ENCODE peak calls at places on chromosomes 12 and 14, in four cellular contexts. M is lower lobe of right lung; P is CD8-positive, alpha-beta T cell; B is heart left ventricle. Z is an unnamed sample.

GRCh38 chr12:82650627-82651337 is 35.9 kb upstream of the TMTC2 start:
- DNase-seq in M (no peak), P (no peak), B (peak; percentile 25), Z (peak; percentile 61)

GRCh38 chr14:93031505-93032300 is 84.0 kb downstream of the ITPK1 start:
- DNase-seq in M (no peak), P (no peak), B (no peak), Z (no peak)

GRCh38 chr12:98456583-98457573 is 58.5 kb upstream of the TMPO start:
- DNase-seq in M (peak; percentile 73), P (peak; percentile 48), B (peak; percentile 37), Z (peak; percentile 59)

GRCh38 chr12:56943878-56944277 is 9.7 kb upstream of the SDR9C7 start:
- DNase-seq in M (no peak), P (no peak), B (no peak), Z (no peak)

GRCh38 chr12:54452628-54453027 is 20.8 kb downstream of the GTSF1 start:
- DNase-seq in M (no peak), P (no peak), B (no peak), Z (no peak)

GRCh38 chr14:90811641-90812040 is 4.6 kb downstream of the TTC7B start:
- DNase-seq in M (no peak), P (no peak), B (no peak), Z (no peak)

GRCh38 chr14:101590616-101591015 is 29.3 kb downstream of the DIO3 start:
- DNase-seq in M (no peak), P (no peak), B (no peak), Z (peak; percentile 30)

GRCh38 chr12:26319511-26319910 is 124.1 kb downstream of the SSPN start:
- DNase-seq in M (peak; percentile 46), P (no peak), B (peak; percentile 55), Z (peak; percentile 28)

GRCh38 chr12:117118838-117119591 is 19.8 kb upstream of the TESC start:
- DNase-seq in M (no peak), P (no peak), B (peak; percentile 46), Z (no peak)

GRCh38 chr12:53743277-53744129 is 8.3 kb downstream of the CISTR start:
- DNase-seq in M (no peak), P (peak; percentile 77), B (peak; percentile 40), Z (no peak)

GRCh38 chr14:102579696-102580551 is 12.5 kb upstream of the RCOR1 start:
- DNase-seq in M (peak; percentile 55), P (no peak), B (no peak), Z (peak; percentile 26)

GRCh38 chr14:106185837-106186233 is 659.5 kb downstream of the TMEM121 start:
- DNase-seq in M (no peak), P (peak; percentile 82), B (no peak), Z (peak; percentile 70)

GRCh38 chr12:89156862-89157262 is 195.4 kb downstream of the DUSP6 start:
- DNase-seq in M (no peak), P (no peak), B (no peak), Z (no peak)

GRCh38 chr14:89858084-89858483 is 96.4 kb downstream of the EFCAB11 start:
- DNase-seq in M (no peak), P (no peak), B (no peak), Z (no peak)

GRCh38 chr14:89283327-89284060 is 133.5 kb downstream of the FOXN3 start:
- DNase-seq in M (no peak), P (no peak), B (no peak), Z (no peak)

GRCh38 chr12:6036509-6036908 is 88.0 kb downstream of the VWF start:
- DNase-seq in M (no peak), P (no peak), B (no peak), Z (no peak)

GRCh38 chr12:1473418-1473817 is 121.0 kb downstream of the FBXL14 start:
- DNase-seq in M (no peak), P (peak; percentile 55), B (no peak), Z (no peak)

GRCh38 chr14:68884031-68885030 is 91.5 kb upstream of the ZFP36L1 start:
- DNase-seq in M (no peak), P (no peak), B (peak; percentile 59), Z (no peak)

GRCh38 chr12:104286538-104287482 is 16.7 kb upstream of the EID3 start:
- DNase-seq in M (peak; percentile 94), P (peak; percentile 91), B (peak; percentile 92), Z (peak; percentile 94)

GRCh38 chr14:72763892-72764291 is 130.0 kb downstream of the DPF3 start:
- DNase-seq in M (no peak), P (peak; percentile 21), B (no peak), Z (no peak)

GRCh38 chr14:75985618-75986438 is at the start of gene IFT43:
- DNase-seq in M (peak; percentile 97), P (peak; percentile 95), B (peak; percentile 94), Z (peak; percentile 98)

GRCh38 chr14:103551338-103551762 is 11.1 kb downstream of the BAG5 start:
- DNase-seq in M (peak; percentile 50), P (no peak), B (no peak), Z (peak; percentile 94)

DNA sequence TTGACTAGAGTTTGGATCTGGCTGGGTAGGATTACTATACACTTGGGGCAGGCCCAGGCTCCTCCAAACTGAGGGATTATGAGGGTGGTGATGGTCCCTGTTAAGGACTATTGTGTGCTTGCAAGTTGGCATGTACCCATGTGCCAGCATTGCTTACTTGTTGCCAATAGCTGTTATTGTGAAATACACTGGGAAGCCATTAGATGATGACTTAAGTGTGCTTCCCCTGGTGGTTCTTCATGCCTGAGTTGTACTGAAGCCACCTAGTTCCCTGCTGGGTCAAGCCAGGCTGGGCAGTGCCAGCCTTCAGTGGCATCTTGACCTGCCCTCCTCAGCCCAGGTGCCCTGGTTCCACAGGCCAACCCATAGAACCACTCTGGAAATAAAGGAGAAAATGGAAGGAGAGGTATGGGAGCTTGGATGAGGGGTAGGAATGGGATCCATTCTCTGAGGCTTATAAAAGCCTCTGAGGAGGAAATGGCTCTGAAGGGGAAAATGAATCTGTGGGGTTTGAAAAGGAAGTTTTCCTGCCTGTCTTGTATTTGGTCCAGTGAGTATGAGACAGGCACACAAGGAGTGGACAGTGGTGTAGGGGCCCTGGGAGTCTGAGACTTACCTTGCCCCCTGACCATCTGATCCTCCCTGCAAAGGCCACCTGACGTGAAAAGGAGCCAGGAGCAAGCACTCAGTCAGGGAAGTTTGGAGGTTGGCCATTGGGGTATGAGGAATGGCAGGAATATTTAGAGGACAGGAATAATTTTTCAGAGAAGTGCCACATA is 724 bp downstream of the LTB4R start:
- DNase-seq in M (no peak), P (no peak), B (no peak), Z (no peak)
- H3K4me1 ChIP-seq in M (peaks cover 86% of the 10 kb centered on the region), P (peaks cover 62% of the 10 kb centered on the region), B (peaks cover 94% of the 10 kb centered on the region), Z (peaks cover 7% of the 10 kb centered on the region)

GRCh38 chr12:48185181-48185919 is 1.9 kb downstream of the CCDC184 start:
- DNase-seq in M (no peak), P (no peak), B (no peak), Z (no peak)
- H3K4me3 ChIP-seq in M (no peak overlapping the region), P (no peak overlapping the region), B (peak overlapping the region; percentile 89), Z (no peak overlapping the region)

DNA sequence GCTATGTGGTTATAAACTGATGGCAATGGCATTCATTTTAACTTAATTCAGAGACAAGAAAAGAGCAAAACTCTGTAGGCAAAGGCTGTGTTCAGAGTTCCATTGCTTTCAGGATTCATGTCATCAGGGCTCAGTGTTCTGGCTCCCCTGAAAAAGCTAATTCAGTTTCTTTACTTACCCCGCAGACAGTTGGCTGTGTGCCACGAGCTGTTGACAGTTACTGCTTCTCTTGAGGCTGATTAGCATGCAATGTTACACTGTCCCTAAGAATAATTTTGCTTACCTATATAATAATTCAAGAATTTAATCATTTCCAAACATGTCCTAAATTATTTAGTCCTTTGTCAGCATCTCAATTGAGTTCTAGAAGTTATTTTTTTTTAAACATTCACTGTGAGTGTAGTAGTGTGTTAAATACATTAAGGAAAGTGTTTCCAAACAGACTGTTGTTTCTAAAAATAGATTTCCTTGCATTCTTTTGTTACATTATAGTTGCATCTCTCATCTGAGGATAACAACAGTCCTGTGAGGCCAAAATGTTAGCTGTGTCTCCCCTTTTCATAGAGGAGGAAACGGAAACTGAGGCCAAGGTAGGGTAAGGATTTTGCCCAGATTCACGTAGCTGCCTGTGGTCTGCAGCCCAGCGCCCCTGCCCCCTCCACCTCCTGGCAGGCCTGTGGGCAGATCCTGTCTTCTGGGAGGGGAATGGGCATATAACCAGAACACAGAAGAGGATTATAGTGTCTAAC is 98.6 kb downstream of the PELI2 start:
- DNase-seq in M (peak; percentile 61), P (no peak), B (peak; percentile 46), Z (peak; percentile 86)
- H3K4me1 ChIP-seq in M (peaks cover 37% of the 10 kb centered on the region), P (peaks cover 11% of the 10 kb centered on the region), B (peaks cover 46% of the 10 kb centered on the region), Z (peaks cover 10% of the 10 kb centered on the region)

GRCh38 chr12:32901553-32901952 is 5.0 kb upstream of the PKP2 start:
- DNase-seq in M (no peak), P (no peak), B (no peak), Z (no peak)
- H3K4me3 ChIP-seq in M (no peak overlapping the region), P (no peak overlapping the region), B (no peak overlapping the region), Z (no peak overlapping the region)

DNA sequence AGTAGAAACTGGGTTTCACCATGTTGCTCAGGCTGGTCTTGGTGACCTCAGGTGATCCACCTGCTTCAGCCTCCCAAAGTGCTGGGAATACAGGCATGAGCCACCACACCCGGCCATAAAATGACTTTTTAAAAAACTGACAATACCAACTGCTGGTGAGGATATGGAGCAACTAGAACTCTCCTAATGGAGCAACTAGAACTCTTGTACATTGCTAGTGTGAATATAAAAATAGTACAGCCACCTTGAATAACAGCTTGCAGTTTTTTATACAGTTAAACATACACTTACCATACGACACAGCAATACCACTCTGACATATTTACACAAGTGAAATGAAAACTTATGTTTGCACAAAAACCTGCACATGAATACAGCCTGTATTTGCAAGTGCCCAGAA is 2.5 kb upstream of the CFAP73 start:
- DNase-seq in M (no peak), P (no peak), B (no peak), Z (no peak)
- H3K4me1 ChIP-seq in M (peaks cover 12% of the 10 kb centered on the region), P (no peaks in the 10 kb centered on the region), B (peaks cover 17% of the 10 kb centered on the region), Z (no peaks in the 10 kb centered on the region)

DNA sequence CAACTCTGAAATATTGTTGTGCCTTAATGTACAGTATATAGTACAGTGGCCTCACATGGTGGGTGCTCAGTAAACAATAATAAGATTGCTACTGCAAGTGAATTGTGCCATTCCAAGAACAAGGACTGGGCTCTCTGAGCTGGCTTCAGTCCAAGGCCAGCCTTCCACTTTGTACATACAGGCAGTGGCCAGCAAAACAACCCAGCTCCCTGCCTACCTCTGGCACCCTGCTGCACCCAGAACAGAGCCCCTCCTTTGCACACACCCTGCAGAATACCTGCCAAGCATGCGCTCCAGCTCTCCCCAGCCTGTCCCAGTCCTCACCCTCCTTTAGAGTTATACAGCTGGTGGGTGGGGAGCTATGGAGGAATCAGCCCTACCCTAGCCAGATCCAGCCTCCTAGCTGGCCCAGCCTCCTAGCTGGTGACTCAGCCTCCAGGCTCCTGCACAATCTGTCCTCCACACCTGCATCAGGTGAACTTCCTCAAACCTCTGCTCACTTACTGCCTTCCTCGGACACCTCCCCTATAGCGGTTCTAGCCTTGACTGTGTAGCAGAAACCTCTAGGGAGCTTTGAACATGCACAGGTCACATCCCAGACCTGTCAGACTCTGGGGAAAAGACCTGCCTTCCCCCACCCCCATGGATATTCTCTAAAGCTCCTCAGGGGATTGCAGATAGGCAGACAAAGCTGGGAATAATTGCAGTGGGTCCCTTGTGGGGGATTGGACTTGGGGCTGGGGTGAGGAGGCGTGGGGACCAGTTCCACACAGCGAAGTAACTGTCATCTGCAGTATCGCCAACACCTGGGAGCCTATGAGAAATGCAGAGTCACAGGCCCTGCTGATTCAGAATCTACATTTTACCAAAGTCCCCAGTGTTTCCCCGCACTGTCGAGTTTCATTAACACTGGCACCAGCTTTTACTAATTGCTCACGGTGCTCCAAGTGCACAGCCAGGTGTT is 17.9 kb downstream of the ZDHHC22 start:
- DNase-seq in M (peak; percentile 87), P (no peak), B (peak; percentile 48), Z (no peak)
- H3K4me3 ChIP-seq in M (no peak overlapping the region), P (no peak overlapping the region), B (peak overlapping the region; percentile 65), Z (no peak overlapping the region)

Z was measured in right cardiac atrium.